ENCODE peak calls at places on chromosomes 1 and 21, in nine cellular contexts. J is stimulated activated CD8-positive, alpha-beta memory T cell treated with anti-CD3 and anti-CD28 coated beads, Interleukin-4, amount 100 ng/mL, for 24 hours; N is NB4; M is AG08395; I is GM03348; Q is epithelial cell of proximal tubule; F is AG04450; P is endothelial cell; X is stomach. Z is an unnamed sample.

GRCh38 chr1:233518344-233518743 is 95.6 kb upstream of the KCNK1 start:
- DNase-seq in J (no peak), N (peak), M (peak), I (peak), Q (peak), F (no peak), P (peak), X (peak), Z (peak)

GRCh38 chr1:54480201-54480848 is 67.7 kb upstream of the ACOT11 start:
- DNase-seq in J (no peak), N (peak), M (no peak), I (no peak), Q (no peak), F (no peak), P (no peak), X (no peak), Z (no peak)

GRCh38 chr21:36917487-36918158 is 48.8 kb downstream of the HLCS start:
- DNase-seq in J (no peak), N (peak), M (peak), I (peak), Q (no peak), F (peak), P (peak), X (peak), Z (peak)

GRCh38 chr1:54582566-54583306 is 34.7 kb downstream of the ACOT11 start:
- DNase-seq in J (no peak), N (no peak), M (no peak), I (no peak), Q (no peak), F (no peak), P (peak), X (peak), Z (no peak)

GRCh38 chr1:52662645-52663313 is 29.8 kb downstream of the SHISAL2A start:
- DNase-seq in J (no peak), N (no peak), M (peak), I (no peak), Q (peak), F (no peak), P (peak), X (no peak), Z (peak)

GRCh38 chr21:22710725-22711124 is 1712.5 kb downstream of the NCAM2 start:
- DNase-seq in J (no peak), N (no peak), M (no peak), I (no peak), Q (no peak), F (no peak), P (no peak), X (no peak), Z (no peak)

GRCh38 chr1:214328770-214329455 is 48.0 kb downstream of the SMYD2 start:
- DNase-seq in J (peak), N (peak), M (peak), I (peak), Q (no peak), F (peak), P (peak), X (peak), Z (peak)

GRCh38 chr1:83827731-83828130 is 171.2 kb downstream of the TTLL7 start:
- DNase-seq in J (no peak), N (no peak), M (no peak), I (no peak), Q (no peak), F (no peak), P (no peak), X (no peak), Z (no peak)

GRCh38 chr1:41500378-41500777 is 15.9 kb upstream of the EDN2 start:
- DNase-seq in J (no peak), N (no peak), M (peak), I (peak), Q (no peak), F (no peak), P (no peak), X (peak), Z (no peak)

GRCh38 chr1:33541966-33542365 is 69.5 kb downstream of the ZSCAN20 start:
- DNase-seq in J (no peak), N (no peak), M (no peak), I (no peak), Q (no peak), F (no peak), P (no peak), X (no peak), Z (no peak)

GRCh38 chr1:24289937-24290595 is 29.1 kb upstream of the GRHL3 start:
- DNase-seq in J (no peak), N (peak), M (peak), I (peak), Q (peak), F (peak), P (no peak), X (peak), Z (peak)

GRCh38 chr1:225880636-225881035 is 1.5 kb downstream of the TMEM63A start:
- DNase-seq in J (no peak), N (no peak), M (no peak), I (no peak), Q (no peak), F (no peak), P (no peak), X (no peak), Z (no peak)

GRCh38 chr1:230861489-230861888 is 6.8 kb downstream of the C1orf198 start:
- DNase-seq in J (no peak), N (no peak), M (no peak), I (no peak), Q (no peak), F (no peak), P (no peak), X (no peak), Z (no peak)

GRCh38 chr1:2594001-2594640 is 7.5 kb downstream of the PRXL2B start:
- DNase-seq in J (no peak), N (no peak), M (no peak), I (no peak), Q (no peak), F (no peak), P (no peak), X (peak), Z (peak)

GRCh38 chr1:160864173-160864572 is 1.5 kb upstream of the CD244 start:
- DNase-seq in J (no peak), N (peak), M (no peak), I (no peak), Q (no peak), F (no peak), P (no peak), X (no peak), Z (no peak)

GRCh38 chr1:204445860-204446412 is 34.3 kb upstream of the PPP1R15B start:
- DNase-seq in J (peak), N (peak), M (peak), I (peak), Q (no peak), F (no peak), P (peak), X (peak), Z (peak)

Z was measured in cardiac fibroblast.